ENCODE peak calls at places on chromosomes 12 and 14, in six cellular contexts. Y is foreskin fibroblast, F is transverse colon, R is HFF-Myc, M is bronchial epithelial cell, V is choroid plexus epithelial cell. B is an unnamed sample.

GRCh38 chr12:119594399-119594730 is 791 bp downstream of the TMEM233 start:
- DNase-seq in V (no peak), F (no peak), R (no peak), M (no peak), Y (no peak), B (no peak)

GRCh38 chr12:11228268-11228879 is 41.1 kb downstream of the PRB3 start:
- DNase-seq in R (peak), M (peak), F (peak), V (peak), Y (peak), B (no peak)

GRCh38 chr12:114820773-114821172 is 136.8 kb upstream of the TBX3 start:
- DNase-seq in V (no peak), F (peak), Y (no peak), R (no peak), M (no peak), B (no peak)

GRCh38 chr12:176321-177181 is 37.4 kb downstream of the SLC6A12 start:
- DNase-seq in V (peak), Y (peak), M (no peak), R (no peak), F (peak), B (no peak)

GRCh38 chr12:54419088-54419887 is at the start of gene ITGA5:
- DNase-seq in F (peak), R (no peak), M (peak), V (no peak), Y (peak), B (no peak)

GRCh38 chr12:1422604-1423315 is 171.6 kb downstream of the FBXL14 start:
- DNase-seq in R (no peak), F (no peak), M (no peak), V (no peak), Y (no peak), B (no peak)

GRCh38 chr12:75766263-75767160 is 255.1 kb upstream of the KRR1 start:
- DNase-seq in F (no peak), Y (peak), M (peak), R (no peak), V (peak), B (no peak)

GRCh38 chr14:30988509-30988908 is 36.9 kb upstream of the AP4S1 start:
- DNase-seq in M (peak), R (no peak), Y (peak), F (no peak), V (peak), B (no peak)

GRCh38 chr12:101782544-101782855 is 43.2 kb upstream of the SYCP3 start:
- DNase-seq in M (no peak), Y (peak), V (peak), F (no peak), R (no peak), B (no peak)

GRCh38 chr12:23559268-23559753 is 390.2 kb downstream of the SOX5 start:
- DNase-seq in V (no peak), Y (no peak), M (no peak), R (no peak), F (no peak), B (no peak)

GRCh38 chr14:100741956-100742355 is 15.3 kb downstream of the DLK1 start:
- DNase-seq in M (no peak), R (no peak), F (no peak), Y (no peak), V (peak), B (no peak)

GRCh38 chr12:15364221-15365170 is 42.2 kb downstream of the PTPRO start:
- DNase-seq in M (peak), R (no peak), V (no peak), Y (peak), F (no peak), B (no peak)

GRCh38 chr12:47769234-47770085 is 3.6 kb upstream of the SLC48A1 start:
- DNase-seq in R (no peak), F (no peak), Y (no peak), M (no peak), V (no peak), B (no peak)

GRCh38 chr12:47770086-47770726 is 2.8 kb upstream of the SLC48A1 start:
- DNase-seq in R (no peak), Y (no peak), M (peak), F (no peak), V (peak), B (no peak)

GRCh38 chr12:47766496-47767196 is 6.4 kb upstream of the SLC48A1 start:
- DNase-seq in F (no peak), Y (no peak), R (no peak), V (no peak), M (no peak), B (no peak)

GRCh38 chr12:47768323-47768811 is 4.7 kb upstream of the SLC48A1 start:
- DNase-seq in M (peak), V (peak), R (no peak), Y (no peak), F (no peak), B (no peak)

DNA sequence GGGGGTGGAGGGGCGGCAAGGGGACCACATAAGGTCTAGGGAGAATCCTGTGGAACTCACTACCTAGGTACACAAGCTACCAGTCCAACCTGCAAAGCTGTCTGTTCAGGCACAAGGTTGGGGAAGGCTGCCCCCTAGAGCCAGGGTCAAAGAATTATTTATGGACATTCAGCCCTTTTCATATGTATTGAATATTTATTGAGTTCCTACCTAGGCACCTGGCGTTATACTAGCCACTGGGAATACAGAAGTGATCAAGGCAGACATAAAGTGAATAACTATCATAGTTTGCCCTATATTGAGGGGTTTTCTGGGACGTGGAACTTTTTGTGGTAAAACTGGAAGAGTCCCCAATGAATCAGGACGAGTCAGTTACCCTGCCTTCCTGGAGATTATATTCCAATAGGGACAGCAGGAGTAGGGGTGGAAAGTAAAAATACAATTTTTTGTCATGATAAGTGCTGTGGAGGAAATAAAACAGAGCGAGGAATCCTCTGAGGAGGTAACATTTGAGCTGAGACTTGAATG is 5.8 kb upstream of the SLC48A1 start:
- DNase-seq in V (peak), Y (no peak), F (peak), M (peak), R (no peak), B (no peak)
- TF ChIP-seq CTCF in V (peak), Y (peak), F (peak), M (peak), R (peak), B (peak)

DNA sequence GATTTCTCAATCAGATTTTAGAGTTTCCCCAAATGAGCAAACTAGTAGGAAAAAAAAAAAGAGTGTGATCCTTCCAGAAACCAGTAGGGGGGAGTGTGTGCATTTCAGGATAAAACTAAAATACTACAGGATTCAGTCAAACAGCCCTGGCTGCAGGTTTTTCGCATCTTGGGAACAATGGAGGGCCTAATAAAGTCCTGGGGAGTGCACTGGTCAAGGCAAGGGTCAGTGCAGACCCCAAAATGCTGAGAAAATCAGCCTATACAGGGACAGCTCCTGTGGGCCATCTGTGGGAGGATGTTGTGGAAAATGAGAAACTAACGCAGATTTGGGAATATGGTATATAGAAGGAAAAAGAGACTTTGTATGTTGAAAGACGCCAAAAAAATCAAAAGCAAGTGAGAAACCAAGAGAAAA is 22.2 kb upstream of the ABCD4 start:
- DNase-seq in R (no peak), Y (peak), F (no peak), V (peak), M (peak), B (no peak)
- TF ChIP-seq CTCF in R (peak), Y (peak), F (peak), V (peak), M (peak), B (peak)

GRCh38 chr12:26832817-26833691 is at the start of gene ITPR2:
- DNase-seq in F (peak), R (peak), Y (peak), M (peak), V (peak), B (peak)
- TF ChIP-seq CTCF in F (no peak), R (no peak), Y (no peak), M (peak), V (no peak), B (no peak)

DNA sequence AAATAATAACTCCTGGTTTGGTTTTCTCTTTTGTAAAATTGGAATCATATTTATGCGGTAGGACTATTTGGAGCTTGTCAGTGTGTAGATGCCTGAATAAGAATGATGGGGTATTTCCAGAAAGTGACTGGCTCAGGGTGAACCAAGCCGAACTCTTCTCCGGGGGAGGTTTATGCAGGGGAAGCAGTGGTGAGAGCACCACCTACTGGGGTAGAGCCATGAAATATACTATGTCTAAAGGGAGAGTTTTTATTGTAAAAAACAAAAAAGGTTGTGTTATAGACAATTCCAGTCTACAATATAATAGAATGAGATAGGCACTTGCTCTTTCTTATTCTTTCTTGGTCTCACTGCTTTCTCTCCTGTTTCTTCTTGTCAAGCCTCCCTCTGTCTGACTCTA is 222.9 kb upstream of the SLC16A7 start:
- DNase-seq in V (peak), M (peak), F (no peak), Y (peak), R (no peak), B (no peak)
- TF ChIP-seq CTCF in V (peak), M (peak), F (no peak), Y (peak), R (peak), B (peak)

B was measured in AG09319.